ENCODE peak calls at places on chromosomes 5 and 9, in five cellular contexts. F, S, P, X and A are unnamed samples.

GRCh38 chr9:137426018-137426681 is 3.0 kb downstream of the NOXA1 start:
- DNase-seq in P (no peak), S (no peak), F (no peak), X (no peak), A (no peak)

GRCh38 chr9:129095170-129095667 is 14.3 kb downstream of the DOLPP1 start:
- DNase-seq in X (no peak), P (no peak), F (no peak), S (no peak), A (no peak)

GRCh38 chr5:180975338-180975737 is 13.3 kb upstream of the BTNL3 start:
- DNase-seq in S (no peak), X (no peak), P (no peak), F (no peak), A (no peak)

GRCh38 chr9:34275811-34276210 is 53.3 kb downstream of the KIF24 start:
- DNase-seq in F (no peak), P (no peak), S (no peak), X (no peak), A (no peak)

GRCh38 chr5:179720222-179720621 is 12.4 kb upstream of the MAML1 start:
- DNase-seq in P (no peak), X (no peak), S (no peak), F (no peak), A (no peak)

GRCh38 chr5:16179511-16179935 is at the start of gene MARCHF11:
- DNase-seq in F (peak), P (no peak), S (no peak), X (no peak), A (no peak)

GRCh38 chr5:135490245-135491037 is 38.3 kb upstream of the TIFAB start:
- DNase-seq in X (no peak), F (no peak), S (no peak), P (no peak), A (no peak)

GRCh38 chr5:175681975-175682354 is 24.1 kb downstream of the HRH2 start:
- DNase-seq in S (no peak), P (no peak), X (no peak), F (no peak), A (no peak)

GRCh38 chr9:135811796-135812195 is 95.5 kb downstream of the CAMSAP1 start:
- DNase-seq in X (no peak), F (peak), P (no peak), S (no peak), A (no peak)

GRCh38 chr5:54643679-54644078 is 126.1 kb downstream of the SNX18 start:
- DNase-seq in F (no peak), S (no peak), X (peak), P (peak), A (no peak)

GRCh38 chr9:121690316-121690715 is 38.9 kb downstream of the DAB2IP start:
- DNase-seq in X (no peak), P (no peak), F (no peak), S (no peak), A (no peak)

GRCh38 chr5:1171340-1171941 is 30.0 kb upstream of the SLC6A19 start:
- DNase-seq in X (peak), P (no peak), F (no peak), S (no peak), A (no peak)

GRCh38 chr9:17942498-17942897 is 363.6 kb downstream of the SH3GL2 start:
- DNase-seq in S (no peak), P (no peak), X (no peak), F (peak), A (no peak)

GRCh38 chr9:120918931-120919638 is 7.5 kb downstream of the TRAF1 start:
- DNase-seq in F (no peak), P (no peak), X (no peak), S (no peak), A (no peak)